ENCODE peak calls at places on chromosomes 4 and X, in seven cellular contexts. U is astrocyte, L is SK-N-SH, A is K562, M is GM23248, R is neuronal stem cell, Q is neural progenitor cell. X is an unnamed sample.

GRCh38 chrX:130974323-130974722 is 71.3 kb upstream of the ENOX2 start:
- DNase-seq in M (peak), A (no peak), R (no peak), U (peak), Q (no peak), L (no peak), X (no peak)

GRCh38 chr4:150720973-150721518 is 139.1 kb downstream of the MAB21L2 start:
- DNase-seq in R (no peak), U (no peak), L (no peak), A (no peak), M (no peak), Q (no peak), X (no peak)

GRCh38 chr4:86035688-86036087 is 324.2 kb downstream of the MAPK10 start:
- DNase-seq in M (peak), A (no peak), U (peak), Q (no peak), R (no peak), L (no peak), X (no peak)

GRCh38 chr4:79042079-79042674 is 102.9 kb upstream of the PAQR3 start:
- DNase-seq in R (peak), L (peak), M (peak), U (peak), Q (peak), A (peak), X (peak)

GRCh38 chr4:11748169-11748872 is 319.6 kb upstream of the HS3ST1 start:
- DNase-seq in R (no peak), U (peak), M (no peak), A (no peak), L (no peak), Q (no peak), X (no peak)

GRCh38 chr4:7964890-7965662 is 25.4 kb upstream of the AFAP1 start:
- DNase-seq in A (no peak), L (no peak), U (peak), R (no peak), Q (no peak), M (peak), X (no peak)

GRCh38 chr4:94690851-94691254 is 66.9 kb upstream of the BMPR1B start:
- DNase-seq in A (no peak), Q (no peak), R (no peak), U (peak), L (no peak), M (peak), X (no peak)

GRCh38 chrX:131816551-131817136 is 206.5 kb upstream of the STK26 start:
- DNase-seq in A (no peak), L (peak), R (no peak), M (peak), U (peak), Q (no peak), X (peak)

GRCh38 chrX:150574824-150575409 is 6.5 kb downstream of the MTM1 start:
- DNase-seq in L (no peak), R (no peak), U (no peak), M (no peak), Q (peak), A (no peak), X (no peak)

GRCh38 chrX:120769576-120770341 is 105.9 kb downstream of the CT47B1 start:
- DNase-seq in R (no peak), U (peak), A (no peak), L (peak), Q (peak), M (peak), X (peak)

GRCh38 chrX:13894888-13895564 is 78.1 kb upstream of the GPM6B start:
- DNase-seq in L (no peak), A (no peak), U (no peak), Q (no peak), M (peak), R (no peak), X (no peak)

GRCh38 chr4:102404551-102404969 is 59.3 kb upstream of the SLC39A8 start:
- DNase-seq in M (no peak), U (no peak), L (no peak), Q (peak), A (no peak), R (no peak), X (no peak)

GRCh38 chr4:169085015-169085414 is 75.0 kb upstream of the CBR4 start:
- DNase-seq in L (peak), M (no peak), A (no peak), R (no peak), U (no peak), Q (no peak), X (no peak)

GRCh38 chr4:8238061-8238511 is 31.5 kb upstream of the HTRA3 start:
- DNase-seq in R (no peak), L (no peak), M (no peak), A (no peak), Q (no peak), U (no peak), X (no peak)

GRCh38 chr4:38983756-38984647 is 48.2 kb downstream of the TMEM156 start:
- DNase-seq in L (peak), M (peak), A (no peak), U (peak), R (peak), Q (peak), X (no peak)

GRCh38 chr4:7295201-7295916 is 103.0 kb downstream of the SORCS2 start:
- DNase-seq in Q (no peak), L (peak), A (no peak), R (no peak), U (peak), M (peak), X (no peak)

GRCh38 chr4:79225360-79225759 is 100.5 kb downstream of the NAA11 start:
- DNase-seq in Q (no peak), L (no peak), M (no peak), R (no peak), A (no peak), U (no peak), X (no peak)

GRCh38 chr4:84985952-84986351 is 19.5 kb upstream of the WDFY3 start:
- DNase-seq in U (peak), Q (no peak), L (no peak), A (no peak), M (peak), R (no peak), X (no peak)

GRCh38 chr4:115058533-115058932 is 54.9 kb downstream of the NDST4 start:
- DNase-seq in Q (no peak), R (no peak), A (no peak), L (no peak), U (no peak), M (no peak), X (no peak)

GRCh38 chrX:116204947-116205346 is 34.4 kb downstream of the AGTR2 start:
- DNase-seq in A (peak), R (peak), Q (peak), L (peak), U (peak), M (peak), X (no peak)

GRCh38 chrX:37315511-37316248 is 33.5 kb upstream of the PRRG1 start:
- DNase-seq in U (no peak), L (no peak), M (no peak), Q (no peak), A (no peak), R (no peak), X (no peak)

GRCh38 chr4:164937576-164938270 is 39.7 kb downstream of the TRIM61 start:
- DNase-seq in L (no peak), Q (peak), A (no peak), M (peak), U (no peak), R (no peak), X (no peak)

GRCh38 chr4:18075823-18076433 is 54.4 kb upstream of the LCORL start:
- DNase-seq in A (peak), Q (peak), U (no peak), M (peak), R (no peak), L (peak), X (peak)

GRCh38 chrX:70009049-70009448 is 40.7 kb downstream of the AWAT2 start:
- DNase-seq in Q (no peak), R (no peak), U (no peak), M (no peak), A (no peak), L (no peak), X (no peak)
- H3K9ac ChIP-seq in Q (no peak), R (no peak), U (no peak), M (no peak), A (no peak), L (no peak), X (no peak)

DNA sequence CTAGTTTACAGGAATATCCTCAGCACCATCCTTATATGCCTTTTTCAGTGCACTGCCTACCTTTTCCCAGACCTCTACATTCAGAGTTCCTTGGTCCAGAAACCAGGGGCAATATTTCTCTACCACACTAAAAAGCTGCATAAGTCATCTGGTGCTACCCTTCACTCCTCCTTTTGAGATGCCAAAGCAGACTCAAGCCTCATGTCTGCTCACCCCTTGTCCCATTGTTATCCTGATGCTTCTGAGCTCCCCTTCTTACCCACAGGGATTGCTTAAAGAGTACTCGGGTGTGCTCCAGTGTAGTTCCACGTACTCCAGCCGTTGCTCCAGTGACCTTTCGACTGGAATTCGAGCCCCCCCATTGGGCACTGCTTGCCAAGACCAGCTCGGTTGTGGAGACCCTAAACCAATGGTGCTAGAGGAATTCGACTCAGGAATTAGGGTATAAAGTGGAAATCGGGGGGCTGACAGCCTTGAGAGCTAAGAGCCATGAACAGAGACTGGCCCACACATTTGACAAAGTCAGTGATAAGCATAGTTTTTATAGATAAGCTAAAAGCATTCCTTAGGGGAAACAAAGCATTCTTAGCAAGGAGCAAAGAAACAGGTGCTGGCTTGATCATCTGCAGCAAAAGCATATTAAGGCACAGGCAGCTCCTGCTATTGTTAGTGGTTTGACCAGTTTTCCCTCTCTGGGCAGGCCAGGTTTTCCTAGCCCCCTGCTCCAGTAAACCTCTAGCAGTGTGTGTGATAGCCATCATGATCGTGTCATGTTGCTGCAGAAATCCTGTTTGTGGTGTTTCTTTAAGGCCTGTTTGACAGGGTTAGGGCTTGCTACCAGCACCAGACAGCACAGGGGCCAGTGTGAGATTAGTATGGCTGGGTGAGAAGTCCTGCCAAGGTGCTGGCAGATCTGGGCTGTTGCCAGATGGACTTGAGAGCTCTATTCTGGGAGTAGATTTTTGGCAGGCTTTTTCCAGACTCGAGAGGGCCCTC is 57.5 kb upstream of the WDR1 start:
- DNase-seq in L (no peak), M (no peak), U (no peak), R (no peak), Q (no peak), A (no peak), X (no peak)
- H3K9ac ChIP-seq in L (peak), M (peak), U (no peak), R (no peak), Q (no peak), A (peak), X (no peak)

GRCh38 chr4:173237722-173238121 is 69.1 kb downstream of the GALNT7 start:
- DNase-seq in Q (no peak), U (no peak), R (no peak), M (no peak), L (no peak), A (no peak), X (no peak)
- H3K9ac ChIP-seq in Q (no peak), U (no peak), R (no peak), M (no peak), L (no peak), A (no peak), X (no peak)

DNA sequence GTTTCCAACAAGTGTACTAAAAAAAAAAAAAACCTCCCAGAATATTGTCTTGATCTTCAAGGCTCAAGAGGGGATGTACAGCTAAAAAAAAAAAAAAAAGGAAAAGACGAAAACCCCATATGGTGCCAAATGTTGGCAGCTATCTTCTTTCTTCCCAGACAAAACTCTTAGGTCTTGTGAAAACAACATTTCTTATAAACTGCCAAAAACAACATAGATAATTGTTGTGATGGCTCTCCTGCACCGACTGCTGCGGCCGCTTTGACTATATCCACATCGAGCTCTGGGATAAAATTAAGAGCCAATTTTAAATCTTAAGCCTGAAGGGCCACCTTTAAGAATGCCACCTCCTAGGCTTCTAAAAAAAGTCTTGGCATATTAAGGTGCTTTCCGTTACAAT is 23.5 kb downstream of the PDGFC start:
- DNase-seq in Q (no peak), L (no peak), U (peak), R (no peak), A (no peak), M (no peak), X (no peak)
- H3K9ac ChIP-seq in Q (no peak), L (peak), U (peak), R (no peak), A (no peak), M (no peak), X (no peak)

GRCh38 chrX:153829549-153829798 is 870 bp downstream of the PDZD4 start:
- DNase-seq in L (peak), R (no peak), M (peak), A (no peak), U (no peak), Q (no peak), X (no peak)

GRCh38 chrX:153829799-153830631 is at the start of gene PDZD4:
- DNase-seq in Q (peak), U (no peak), M (peak), A (peak), L (peak), R (no peak), X (no peak)

GRCh38 chrX:153831435-153832150 is 1.2 kb upstream of the PDZD4 start:
- DNase-seq in U (no peak), L (no peak), R (no peak), A (no peak), Q (no peak), M (no peak), X (no peak)

GRCh38 chrX:153828723-153829548 is 1.4 kb downstream of the PDZD4 start:
- DNase-seq in M (peak), L (peak), Q (peak), A (no peak), U (no peak), R (peak), X (no peak)

DNA sequence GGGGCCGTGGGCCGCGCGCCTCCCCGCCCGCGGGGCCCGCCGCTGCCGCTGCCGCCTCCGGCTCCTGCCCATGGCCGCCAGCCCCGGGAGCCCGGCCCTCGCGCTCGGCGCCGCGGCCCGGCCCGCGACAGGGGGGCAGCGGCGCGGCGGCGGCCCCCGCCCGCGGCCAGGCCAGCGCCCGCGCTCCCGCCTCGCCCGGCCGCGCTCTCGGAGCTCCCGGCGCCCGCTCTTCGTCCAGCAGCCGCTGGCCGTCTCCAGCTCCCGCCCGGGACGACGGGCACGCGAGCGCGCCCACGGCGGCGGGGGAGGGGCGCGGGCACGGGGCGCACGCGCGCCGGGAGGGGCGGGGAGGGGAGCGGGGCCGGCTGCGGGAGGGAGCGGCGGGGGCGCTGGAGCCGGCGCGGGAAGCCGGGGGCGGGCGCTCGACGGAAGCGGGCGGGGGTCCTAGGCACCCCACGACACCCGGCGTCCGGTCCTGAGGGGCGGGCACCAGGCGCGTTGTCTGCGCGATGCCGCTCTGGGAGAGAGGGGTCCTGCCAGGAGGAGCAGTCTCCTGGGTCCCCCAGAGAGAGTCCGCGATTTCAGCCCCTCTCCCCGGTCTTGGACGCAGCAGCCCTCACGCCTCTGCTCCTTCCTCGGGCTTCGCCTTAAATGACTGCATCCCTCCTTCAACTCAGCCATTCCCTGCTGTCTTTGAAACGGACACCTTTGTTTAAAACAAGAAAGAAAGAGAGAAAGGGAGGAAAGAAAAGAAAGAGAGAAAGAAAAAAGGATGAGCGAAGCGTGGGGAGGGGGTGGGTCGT is 489 bp upstream of the PDZD4 start:
- DNase-seq in Q (peak), R (no peak), M (peak), L (peak), A (no peak), U (no peak), X (no peak)
- H3K9ac ChIP-seq in Q (no peak), R (no peak), M (no peak), L (no peak), A (no peak), U (no peak), X (no peak)